ENCODE peak calls at places on chromosomes 2 and 18, in five cellular contexts. One of them, this sample, is unnamed.

GRCh38 chr2:95386031-95386430 is 16.5 kb upstream of the FAHD2A start:
- DNase-seq in activated T-helper 1 cell treated with anti-CD3 and anti-CD28 coated beads, Interleukin-2, amount 50 U/mL, for 16 hours: no peak
- DNase-seq in transverse colon: no peak
- DNase-seq in DMS53: no peak
- DNase-seq in SW480: no peak
- DNase-seq in this sample: no peak

GRCh38 chr2:27370816-27371620 is 602 bp downstream of the SNX17 start:
- DNase-seq in activated T-helper 1 cell treated with anti-CD3 and anti-CD28 coated beads, Interleukin-2, amount 50 U/mL, for 16 hours: no peak
- DNase-seq in transverse colon: peak; percentile 54
- DNase-seq in DMS53: peak; percentile 59
- DNase-seq in SW480: peak; percentile 54
- DNase-seq in this sample: peak; percentile 29

GRCh38 chr2:240922234-240922981 is 16.3 kb downstream of the CROCC2 start:
- DNase-seq in activated T-helper 1 cell treated with anti-CD3 and anti-CD28 coated beads, Interleukin-2, amount 50 U/mL, for 16 hours: no peak
- DNase-seq in transverse colon: peak; percentile 5
- DNase-seq in DMS53: no peak
- DNase-seq in SW480: no peak
- DNase-seq in this sample: no peak

GRCh38 chr2:179532890-179533289 is 268.3 kb upstream of the SESTD1 start:
- DNase-seq in activated T-helper 1 cell treated with anti-CD3 and anti-CD28 coated beads, Interleukin-2, amount 50 U/mL, for 16 hours: no peak
- DNase-seq in transverse colon: no peak
- DNase-seq in DMS53: no peak
- DNase-seq in SW480: no peak
- DNase-seq in this sample: no peak

GRCh38 chr2:18557121-18557520 is 3.3 kb downstream of the RDH14 start:
- DNase-seq in activated T-helper 1 cell treated with anti-CD3 and anti-CD28 coated beads, Interleukin-2, amount 50 U/mL, for 16 hours: no peak
- DNase-seq in transverse colon: no peak
- DNase-seq in DMS53: no peak
- DNase-seq in SW480: no peak
- DNase-seq in this sample: no peak

GRCh38 chr2:160984426-160985077 is 175.7 kb upstream of the TANK start:
- DNase-seq in activated T-helper 1 cell treated with anti-CD3 and anti-CD28 coated beads, Interleukin-2, amount 50 U/mL, for 16 hours: no peak
- DNase-seq in transverse colon: no peak
- DNase-seq in DMS53: no peak
- DNase-seq in SW480: no peak
- DNase-seq in this sample: no peak

GRCh38 chr2:8541223-8541622 is 140.6 kb upstream of the ID2 start:
- DNase-seq in activated T-helper 1 cell treated with anti-CD3 and anti-CD28 coated beads, Interleukin-2, amount 50 U/mL, for 16 hours: no peak
- DNase-seq in transverse colon: no peak
- DNase-seq in DMS53: no peak
- DNase-seq in SW480: no peak
- DNase-seq in this sample: no peak

GRCh38 chr18:70142021-70142420 is 63.5 kb downstream of the RTTN start:
- DNase-seq in activated T-helper 1 cell treated with anti-CD3 and anti-CD28 coated beads, Interleukin-2, amount 50 U/mL, for 16 hours: no peak
- DNase-seq in transverse colon: no peak
- DNase-seq in DMS53: no peak
- DNase-seq in SW480: no peak
- DNase-seq in this sample: no peak

GRCh38 chr2:25204190-25204838 is 35.9 kb upstream of the POMC start:
- DNase-seq in activated T-helper 1 cell treated with anti-CD3 and anti-CD28 coated beads, Interleukin-2, amount 50 U/mL, for 16 hours: no peak
- DNase-seq in transverse colon: no peak
- DNase-seq in DMS53: no peak
- DNase-seq in SW480: no peak
- DNase-seq in this sample: no peak

GRCh38 chr2:189024861-189025618 is 50.9 kb downstream of the COL3A1 start:
- DNase-seq in activated T-helper 1 cell treated with anti-CD3 and anti-CD28 coated beads, Interleukin-2, amount 50 U/mL, for 16 hours: no peak
- DNase-seq in transverse colon: no peak
- DNase-seq in DMS53: no peak
- DNase-seq in SW480: no peak
- DNase-seq in this sample: no peak

GRCh38 chr2:15643209-15643500 is 51.5 kb downstream of the DDX1 start:
- DNase-seq in activated T-helper 1 cell treated with anti-CD3 and anti-CD28 coated beads, Interleukin-2, amount 50 U/mL, for 16 hours: no peak
- DNase-seq in transverse colon: no peak
- DNase-seq in DMS53: no peak
- DNase-seq in SW480: no peak
- DNase-seq in this sample: no peak